ENCODE peak calls at places on chromosome X, in five cellular contexts. B is psoas muscle, Y is heart left ventricle, E is fibroblast of villous mesenchyme, U is upper lobe of right lung. P is an unnamed sample.

GRCh38 chrX:117458243-117458968 is 658.2 kb downstream of the KLHL13 start:
- DNase-seq in B (no peak), Y (no peak), E (no peak), U (no peak), P (no peak)

GRCh38 chrX:151970027-151970426 is 4.4 kb downstream of the GABRE start:
- DNase-seq in B (no peak), Y (no peak), E (no peak), U (no peak), P (no peak)

GRCh38 chrX:65821721-65822496 is 154.5 kb downstream of the MSN start:
- DNase-seq in B (no peak), Y (peak), E (no peak), U (peak), P (peak)

GRCh38 chrX:47380268-47380667 is 9.9 kb downstream of the ZNF157 start:
- DNase-seq in B (no peak), Y (no peak), E (peak), U (no peak), P (peak)

GRCh38 chrX:100376581-100376980 is 33.5 kb downstream of the PCDH19 start:
- DNase-seq in B (no peak), Y (no peak), E (peak), U (no peak), P (no peak)

GRCh38 chrX:110155759-110156158 is 152.8 kb downstream of the TMEM164 start:
- DNase-seq in B (no peak), Y (no peak), E (no peak), U (no peak), P (no peak)

GRCh38 chrX:37912797-37913196 is 65.4 kb upstream of the DYNLT3 start:
- DNase-seq in B (no peak), Y (no peak), E (no peak), U (no peak), P (no peak)

GRCh38 chrX:119411959-119412358 is 12.8 kb downstream of the SLC25A43 start:
- DNase-seq in B (no peak), Y (no peak), E (no peak), U (peak), P (no peak)

GRCh38 chrX:41720125-41720780 is 3.7 kb upstream of the GPR82 start:
- DNase-seq in B (no peak), Y (no peak), E (no peak), U (no peak), P (peak)

GRCh38 chrX:65741823-65742222 is 74.4 kb downstream of the MSN start:
- DNase-seq in B (no peak), Y (no peak), E (no peak), U (no peak), P (no peak)

GRCh38 chrX:71809886-71810285 is 46.7 kb downstream of the CXorf49B start:
- DNase-seq in B (no peak), Y (no peak), E (no peak), U (no peak), P (no peak)

GRCh38 chrX:118823263-118824172 is at the start of gene ZCCHC12:
- DNase-seq in B (peak), Y (no peak), E (peak), U (peak), P (peak)

GRCh38 chrX:118495958-118496762 is 545 bp downstream of the DOCK11 start:
- DNase-seq in B (peak), Y (peak), E (no peak), U (peak), P (peak)

GRCh38 chrX:68666580-68666979 is 19.1 kb downstream of the STARD8 start:
- DNase-seq in B (no peak), Y (no peak), E (no peak), U (no peak), P (no peak)

GRCh38 chrX:65932173-65933084 is 107.5 kb downstream of the VSIG4 start:
- DNase-seq in B (no peak), Y (no peak), E (no peak), U (no peak), P (peak)

GRCh38 chrX:12138366-12139313 is at the start of gene FRMPD4:
- DNase-seq in B (no peak), Y (peak), E (peak), U (no peak), P (no peak)

GRCh38 chrX:28649541-28649940 is 62.3 kb downstream of the IL1RAPL1 start:
- DNase-seq in B (no peak), Y (no peak), E (no peak), U (no peak), P (no peak)

GRCh38 chrX:134244043-134244442 is 7.1 kb downstream of the CCDC160 start:
- DNase-seq in B (no peak), Y (no peak), E (no peak), U (no peak), P (no peak)

GRCh38 chrX:26783512-26784225 is 567.7 kb downstream of the MAGEB5 start:
- DNase-seq in B (no peak), Y (no peak), E (peak), U (no peak), P (no peak)

GRCh38 chrX:28016823-28017222 is 35.6 kb upstream of the DCAF8L1 start:
- DNase-seq in B (no peak), Y (no peak), E (no peak), U (no peak), P (no peak)

GRCh38 chrX:129961180-129962083 is 21.0 kb upstream of the BCORL1 start:
- DNase-seq in B (peak), Y (peak), E (no peak), U (peak), P (peak)

GRCh38 chrX:7071390-7071789 is 76.1 kb upstream of the STS start:
- DNase-seq in B (no peak), Y (no peak), E (no peak), U (no peak), P (no peak)

GRCh38 chrX:1592863-1593201 is 1.4 kb downstream of the AKAP17A start:
- DNase-seq in B (no peak), Y (no peak), E (no peak), U (peak), P (peak)

GRCh38 chrX:118773782-118774181 is 46.4 kb downstream of the IL13RA1 start:
- DNase-seq in B (no peak), Y (no peak), E (no peak), U (no peak), P (no peak)

GRCh38 chrX:40543661-40544328 is 37.0 kb upstream of the ATP6AP2 start:
- DNase-seq in B (no peak), Y (no peak), E (peak), U (no peak), P (no peak)

GRCh38 chrX:148309413-148309812 is 191.0 kb upstream of the AFF2 start:
- DNase-seq in B (no peak), Y (no peak), E (no peak), U (no peak), P (no peak)

GRCh38 chrX:140764401-140764919 is 54.9 kb downstream of the LINC00632 start:
- DNase-seq in B (peak), Y (peak), E (peak), U (no peak), P (peak)

GRCh38 chrX:45614853-45615252 is 414.2 kb upstream of the DIPK2B start:
- DNase-seq in B (no peak), Y (no peak), E (no peak), U (no peak), P (no peak)

GRCh38 chrX:97372006-97372766 is 488.5 kb downstream of the RPA4 start:
- DNase-seq in B (no peak), Y (no peak), E (no peak), U (no peak), P (no peak)

GRCh38 chrX:29869837-29870236 is 345.5 kb upstream of the MAGEB2 start:
- DNase-seq in B (no peak), Y (no peak), E (no peak), U (no peak), P (no peak)

GRCh38 chrX:19017271-19017670 is 33.4 kb upstream of the PHKA2 start:
- DNase-seq in B (no peak), Y (no peak), E (peak), U (no peak), P (no peak)

GRCh38 chrX:73944582-73944947 is 359.4 kb upstream of the ZCCHC13 start:
- DNase-seq in B (no peak), Y (no peak), E (no peak), U (no peak), P (no peak)

GRCh38 chrX:21735038-21735752 is 22.7 kb downstream of the SMPX start:
- DNase-seq in B (no peak), Y (no peak), E (peak), U (no peak), P (no peak)

DNA sequence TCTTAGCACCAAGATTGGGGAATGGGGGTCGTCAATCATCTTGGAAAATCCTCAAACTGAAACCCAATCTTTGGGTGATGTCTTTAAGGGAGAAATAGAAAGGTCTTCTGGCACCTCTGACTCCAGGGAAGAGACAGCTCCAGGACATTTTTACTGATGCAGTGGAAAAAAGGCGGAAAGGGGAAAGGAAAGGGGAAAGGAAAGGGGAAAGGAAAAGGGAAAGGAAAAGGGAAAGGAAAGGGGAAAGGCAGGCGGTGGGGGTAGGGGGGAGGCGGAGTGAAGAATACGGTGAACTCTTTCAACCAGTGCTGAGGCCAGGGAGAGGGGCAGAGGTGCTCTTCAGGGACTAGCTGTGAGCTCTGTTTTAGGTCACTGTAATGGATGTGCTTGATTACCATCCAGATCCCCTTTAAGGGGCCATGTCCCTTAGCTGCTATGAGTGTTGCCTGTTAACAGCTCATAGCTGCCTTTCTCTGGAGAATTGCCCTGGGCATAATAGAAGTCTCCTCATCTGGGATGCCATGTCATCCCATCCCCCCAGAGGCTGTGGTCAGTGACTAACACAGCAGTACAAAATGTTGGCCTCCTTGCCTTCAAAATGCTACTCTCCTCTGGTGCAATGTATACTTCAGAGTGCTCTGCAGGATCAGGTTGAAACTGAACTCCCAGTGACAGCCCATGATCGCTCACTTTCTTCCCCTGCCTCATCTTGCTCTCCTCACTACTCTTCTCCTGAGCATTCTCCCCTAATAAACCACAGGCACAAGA is 92.4 kb upstream of the AP1S2 start:
- DNase-seq in B (no peak), Y (no peak), E (peak), U (no peak), P (no peak)
- H3K4me3 ChIP-seq in B (no peak), Y (no peak), E (no peak), U (no peak), P (no peak)

GRCh38 chrX:154457491-154458115 is 478 bp upstream of the PLXNA3 start:
- DNase-seq in B (no peak), Y (peak), E (no peak), U (peak), P (peak)

GRCh38 chrX:154460326-154460725 is 2.2 kb downstream of the PLXNA3 start:
- DNase-seq in B (no peak), Y (peak), E (no peak), U (no peak), P (no peak)

GRCh38 chrX:154458116-154458953 is at the start of gene PLXNA3:
- DNase-seq in B (peak), Y (peak), E (peak), U (peak), P (peak)

GRCh38 chrX:154459843-154460242 is 1.8 kb downstream of the PLXNA3 start:
- DNase-seq in B (no peak), Y (peak), E (no peak), U (no peak), P (no peak)

GRCh38 chrX:154458954-154459829 is 1.1 kb downstream of the PLXNA3 start:
- DNase-seq in B (no peak), Y (peak), E (no peak), U (no peak), P (no peak)
- TF ChIP-seq CTCF in B (no peak), Y (no peak), E (no peak), U (no peak), P (no peak)

GRCh38 chrX:154409222-154409871 is at the start of gene DNASE1L1:
- DNase-seq in B (peak), Y (peak), E (peak), U (peak), P (peak)
- H3K4me3 ChIP-seq in B (peak), Y (peak), E (peak), U (peak), P (no peak)

DNA sequence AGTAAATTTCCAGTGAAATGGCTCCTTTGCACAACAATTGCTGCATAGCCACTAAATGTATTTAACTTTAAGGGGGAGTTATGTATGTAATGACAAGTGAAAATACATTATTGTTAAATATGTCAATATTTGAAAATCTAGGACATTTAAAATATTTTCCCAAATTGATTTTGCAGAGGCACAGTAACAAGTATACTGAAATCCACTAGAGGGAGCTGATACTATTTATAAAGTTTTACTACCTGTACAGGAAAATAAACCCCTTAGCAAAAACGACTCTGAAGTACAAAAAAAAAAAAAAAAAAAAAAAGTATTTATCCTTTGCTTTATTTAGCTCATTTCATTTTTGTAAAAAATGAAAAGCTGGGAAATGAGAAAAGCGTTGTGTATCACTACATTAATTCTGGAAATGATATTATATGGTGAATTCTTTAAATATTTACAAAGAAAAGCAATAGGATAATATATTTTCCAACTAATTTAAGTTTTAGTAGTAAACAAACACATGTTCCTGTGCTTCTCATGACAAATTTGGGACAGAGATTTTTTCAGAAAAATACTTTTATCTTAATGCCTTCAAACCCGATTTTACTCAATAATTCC is 727.7 kb downstream of the DMD start:
- DNase-seq in B (no peak), Y (no peak), E (no peak), U (no peak), P (no peak)
- TF ChIP-seq CTCF in B (no peak), Y (no peak), E (peak), U (peak), P (no peak)

GRCh38 chrX:131073607-131074006 is 15.5 kb downstream of the ARHGAP36 start:
- DNase-seq in B (no peak), Y (no peak), E (no peak), U (no peak), P (no peak)
- H3K4me3 ChIP-seq in B (no peak), Y (no peak), E (no peak), U (no peak), P (no peak)

DNA sequence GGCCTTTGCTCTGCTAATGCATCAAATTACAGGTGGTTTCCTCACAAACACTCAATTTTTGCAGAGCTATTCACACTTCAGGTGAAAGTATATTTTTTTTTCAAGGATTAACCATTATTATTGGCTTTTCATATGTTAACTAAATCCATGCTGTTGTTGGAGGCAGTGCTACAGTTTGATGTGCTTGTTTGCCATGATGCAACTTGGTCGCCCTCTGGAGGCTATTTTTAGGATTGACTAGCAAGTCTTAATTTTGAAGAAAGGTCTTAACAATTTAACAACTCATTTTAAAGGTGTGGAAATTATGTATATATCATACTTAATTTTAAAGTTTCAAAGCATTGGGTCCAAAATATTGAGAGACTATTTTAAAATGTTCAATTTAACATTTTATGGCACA is 168.8 kb upstream of the FAM47A start:
- DNase-seq in B (no peak), Y (no peak), E (peak), U (no peak), P (no peak)
- TF ChIP-seq CTCF in B (peak), Y (peak), E (peak), U (peak), P (no peak)

GRCh38 chrX:128759745-128760144 is 707.5 kb upstream of the ACTRT1 start:
- DNase-seq in B (no peak), Y (no peak), E (no peak), U (no peak), P (no peak)

GRCh38 chrX:128754130-128754529 is 701.9 kb upstream of the ACTRT1 start:
- DNase-seq in B (no peak), Y (no peak), E (no peak), U (no peak), P (no peak)

DNA sequence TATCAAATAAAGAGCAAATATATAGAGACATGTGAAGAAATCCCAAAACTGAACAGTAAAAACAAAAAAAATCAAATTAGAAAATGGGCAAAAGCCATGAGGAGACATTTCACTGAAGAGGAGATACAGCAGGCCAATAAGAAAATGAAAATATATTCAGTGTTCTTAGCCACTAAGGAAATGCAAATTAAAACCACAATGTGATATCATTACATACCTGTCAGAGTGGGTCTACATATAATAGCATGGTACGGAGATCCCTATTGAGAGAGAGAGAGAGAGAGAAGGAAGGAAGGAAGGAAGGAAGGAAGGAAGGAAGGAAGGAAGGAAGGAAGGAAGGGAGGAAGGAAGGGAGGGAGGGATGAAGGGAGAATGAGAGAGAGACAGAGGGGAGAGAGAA is 707.0 kb upstream of the ACTRT1 start:
- DNase-seq in B (no peak), Y (no peak), E (no peak), U (no peak), P (no peak)
- H3K4me3 ChIP-seq in B (no peak), Y (no peak), E (no peak), U (no peak), P (no peak)

DNA sequence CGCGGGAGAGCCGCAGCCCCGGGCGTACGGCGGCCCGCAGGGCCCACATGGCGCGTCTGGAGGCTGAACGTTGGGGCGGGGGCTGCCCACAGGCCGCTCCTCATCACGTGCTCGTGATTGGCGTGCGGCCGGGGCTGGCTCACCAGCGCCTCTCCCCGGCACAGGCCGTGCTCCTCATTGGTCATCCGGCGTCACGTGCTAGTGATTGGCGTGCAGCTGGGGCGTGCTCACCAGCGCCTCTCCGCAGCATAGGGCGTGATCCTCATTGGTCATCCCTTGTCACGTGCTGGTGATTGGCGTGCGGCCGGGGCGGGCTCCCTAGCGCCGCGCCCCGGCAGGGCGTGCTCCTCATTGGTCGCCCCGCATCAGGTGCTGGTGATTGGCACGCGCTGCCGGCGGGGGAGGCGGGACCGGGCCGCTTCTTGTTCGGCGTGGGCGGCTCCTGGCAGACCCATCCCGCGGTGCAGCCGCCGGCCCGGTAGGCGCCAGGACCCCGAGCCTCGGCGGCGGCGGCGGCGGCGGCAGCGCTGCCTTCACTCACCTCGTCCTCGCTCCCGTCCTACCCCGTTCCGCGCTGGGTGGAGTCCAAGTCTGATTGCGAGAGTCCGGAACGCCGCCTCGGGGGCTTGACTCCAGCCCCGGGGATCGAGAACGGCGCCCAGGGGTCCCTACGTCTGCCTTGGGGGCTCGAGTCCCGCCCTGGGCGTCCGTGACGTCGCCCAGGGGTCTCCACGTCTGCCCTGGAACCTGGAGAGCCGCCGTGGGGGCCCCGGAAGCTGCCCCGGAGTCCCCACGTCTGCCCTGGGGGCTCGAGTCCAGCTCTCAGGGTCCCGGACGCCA is at the start of gene GTPBP6:
- DNase-seq in B (peak), Y (peak), E (peak), U (peak), P (peak)
- TF ChIP-seq CTCF in B (peak), Y (no peak), E (no peak), U (peak), P (peak)